ENCODE peak calls at places on chromosome 9, in ten cellular contexts. J is stimulated activated CD8-positive, alpha-beta memory T cell treated with anti-CD3 and anti-CD28 coated beads, Interleukin-4, amount 100 ng/mL, for 1 hour; G is stimulated activated CD4-positive, alpha-beta T cell treated with anti-CD3 and anti-CD28 coated beads, Interleukin-15, amount 100 ng/mL, for 1 hour; T is posterior cingulate gyrus; V is gastrocnemius medialis; O is breast epithelium; A is COLO829; K is NCI-H1694; F is nucleus accumbens; W is caudate nucleus. I is an unnamed sample.

GRCh38 chr9:99595796-99596195 is 225.9 kb upstream of the NR4A3 start:
- DNase-seq in W (no peak), K (no peak), G (no peak), T (no peak), F (no peak), A (no peak), J (no peak), O (no peak), V (no peak), I (peak; percentile 68)

GRCh38 chr9:77488439-77489126 is 159.5 kb downstream of the GNA14 start:
- DNase-seq in K (no peak), V (no peak), F (no peak), T (no peak), W (no peak), G (no peak), A (no peak), J (no peak), O (no peak), I (no peak)

GRCh38 chr9:32558408-32558914 is 6.1 kb upstream of the TOPORS start:
- DNase-seq in G (no peak), K (no peak), T (no peak), O (no peak), W (no peak), A (no peak), J (no peak), F (no peak), V (no peak), I (no peak)

GRCh38 chr9:97397220-97397619 is 14.7 kb upstream of the TDRD7 start:
- DNase-seq in K (no peak), G (no peak), O (no peak), T (no peak), A (no peak), J (no peak), V (no peak), F (no peak), W (no peak), I (no peak)

GRCh38 chr9:132782106-132782505 is 96.0 kb downstream of the AK8 start:
- DNase-seq in J (no peak), T (no peak), O (no peak), G (no peak), W (no peak), F (no peak), V (no peak), A (no peak), K (no peak), I (no peak)

GRCh38 chr9:125515281-125515680 is 191.7 kb downstream of the MAPKAP1 start:
- DNase-seq in J (no peak), A (no peak), O (no peak), G (no peak), W (no peak), V (no peak), T (no peak), F (no peak), K (no peak), I (no peak)

GRCh38 chr9:123421211-123421585 is 65.2 kb downstream of the CRB2 start:
- DNase-seq in W (no peak), J (no peak), A (no peak), V (no peak), F (no peak), G (no peak), T (peak; percentile 49), O (peak; percentile 20), K (no peak), I (no peak)

GRCh38 chr9:96009690-96010477 is 134.4 kb downstream of the ERCC6L2 start:
- DNase-seq in O (no peak), J (no peak), K (no peak), G (no peak), V (no peak), A (no peak), T (no peak), F (no peak), W (no peak), I (no peak)

GRCh38 chr9:124285903-124286291 is 28.1 kb downstream of the NEK6 start:
- DNase-seq in T (no peak), G (peak; percentile 16), A (peak; percentile 96), J (no peak), V (peak; percentile 62), F (no peak), W (peak; percentile 40), K (no peak), O (no peak), I (peak; percentile 80)

GRCh38 chr9:129733632-129733953 is 19.2 kb downstream of the PTGES start:
- DNase-seq in A (no peak), J (no peak), T (no peak), O (no peak), W (no peak), K (no peak), V (no peak), F (no peak), G (no peak), I (no peak)

GRCh38 chr9:99637640-99638039 is 184.0 kb upstream of the NR4A3 start:
- DNase-seq in F (no peak), G (no peak), A (no peak), J (no peak), K (no peak), V (no peak), W (no peak), T (no peak), O (no peak), I (no peak)

GRCh38 chr9:81476808-81477207 is 212.5 kb downstream of the TLE1 start:
- DNase-seq in O (no peak), W (no peak), T (no peak), V (peak; percentile 54), G (no peak), F (no peak), J (no peak), K (no peak), A (no peak), I (no peak)

GRCh38 chr9:137759117-137759516 is 118.5 kb upstream of the CACNA1B start:
- DNase-seq in V (no peak), J (no peak), T (no peak), G (no peak), O (no peak), A (no peak), W (no peak), K (no peak), F (no peak), I (peak; percentile 61)

GRCh38 chr9:110114086-110114887 is 93.7 kb downstream of the C9orf152 start:
- DNase-seq in W (no peak), G (no peak), F (no peak), K (no peak), V (no peak), O (no peak), A (no peak), J (no peak), T (no peak), I (no peak)

GRCh38 chr9:134838651-134839431 is 41.8 kb upstream of the FCN2 start:
- DNase-seq in T (peak; percentile 71), V (no peak), O (no peak), W (no peak), G (no peak), K (no peak), F (no peak), A (no peak), J (no peak), I (no peak)

GRCh38 chr9:77953590-77953989 is 78.0 kb downstream of the GNAQ start:
- DNase-seq in A (no peak), V (no peak), W (no peak), G (no peak), J (no peak), F (no peak), K (no peak), O (no peak), T (no peak), I (no peak)

GRCh38 chr9:15617782-15618181 is 64.9 kb downstream of the CCDC171 start:
- DNase-seq in F (no peak), W (no peak), J (no peak), O (no peak), A (no peak), V (no peak), G (no peak), T (peak; percentile 59), K (no peak), I (no peak)

GRCh38 chr9:111427186-111427585 is 57.0 kb downstream of the ECPAS start:
- DNase-seq in W (no peak), A (peak; percentile 59), J (no peak), T (no peak), F (no peak), G (no peak), V (no peak), K (no peak), O (no peak), I (no peak)

GRCh38 chr9:127569819-127570401 is 42.2 kb upstream of the STXBP1 start:
- DNase-seq in K (no peak), W (no peak), T (no peak), J (no peak), G (no peak), F (no peak), O (no peak), A (no peak), V (no peak), I (peak; percentile 51)

GRCh38 chr9:122526602-122527001 is 491 bp downstream of the OR1N1 start:
- DNase-seq in J (no peak), A (no peak), V (no peak), W (no peak), T (no peak), G (no peak), K (no peak), O (no peak), F (no peak), I (no peak)

GRCh38 chr9:18105996-18106595 is 367.9 kb upstream of the ADAMTSL1 start:
- DNase-seq in A (peak; percentile 5), G (no peak), F (no peak), W (no peak), K (no peak), O (no peak), V (no peak), J (no peak), T (no peak), I (no peak)

GRCh38 chr9:88953401-88954029 is 37.8 kb upstream of the S1PR3 start:
- DNase-seq in J (no peak), O (no peak), W (peak; percentile 34), K (no peak), A (peak; percentile 87), G (no peak), V (no peak), F (no peak), T (peak; percentile 78), I (no peak)

GRCh38 chr9:114930063-114930812 is at the start of gene TNFSF8:
- DNase-seq in J (peak; percentile 41), O (no peak), A (no peak), G (peak; percentile 47), W (peak; percentile 18), T (no peak), K (no peak), F (no peak), V (no peak), I (peak; percentile 75)

GRCh38 chr9:6944093-6944551 is 186.3 kb downstream of the KDM4C start:
- DNase-seq in F (no peak), K (peak; percentile 16), V (no peak), J (no peak), G (no peak), A (no peak), W (no peak), T (no peak), O (no peak), I (no peak)

GRCh38 chr9:69412741-69413150 is 87.7 kb downstream of the ENTREP1 start:
- DNase-seq in O (no peak), V (peak; percentile 57), G (no peak), K (no peak), F (peak; percentile 34), W (peak; percentile 39), J (no peak), T (peak; percentile 90), A (peak; percentile 55), I (no peak)

GRCh38 chr9:126516936-126517750 is 96.6 kb upstream of the LMX1B start:
- DNase-seq in V (no peak), K (no peak), O (no peak), F (no peak), G (no peak), W (no peak), T (no peak), J (no peak), A (peak; percentile 92), I (peak; percentile 69)

GRCh38 chr9:133257398-133258053 is 17.5 kb downstream of the ABO start:
- DNase-seq in G (no peak), T (peak; percentile 78), V (no peak), W (no peak), J (no peak), O (no peak), K (no peak), F (no peak), A (no peak), I (no peak)

GRCh38 chr9:17802249-17802857 is 223.5 kb downstream of the SH3GL2 start:
- DNase-seq in G (no peak), V (no peak), F (no peak), W (no peak), A (peak; percentile 17), K (peak; percentile 2), J (no peak), T (no peak), O (no peak), I (no peak)

I was measured in B cell.